ENCODE peak calls at places on chromosomes 16 and 17, in six cellular contexts. One of them, this sample, is unnamed.

GRCh38 chr17:29891131-29891530 is 38.9 kb downstream of the SSH2 start:
- DNase-seq in astrocyte of the cerebellum: no peak
- DNase-seq in stimulated activated CD8-positive, alpha-beta memory T cell treated with anti-CD3 and anti-CD28 coated beads, Interleukin-12 subunit alpha, Interleukin-12 subunit beta, amount 100 ng/mL, for 4 hours: no peak
- DNase-seq in activated CD4-positive, alpha-beta T cell treated with anti-CD3 and anti-CD28 coated beads, Interleukin-2, amount 50 U/mL, for 1 hour: no peak
- DNase-seq in testis: no peak
- DNase-seq in HCT116: no peak
- DNase-seq in this sample: no peak

GRCh38 chr17:58302919-58303551 is 22.3 kb upstream of the MPO start:
- DNase-seq in astrocyte of the cerebellum: no peak
- DNase-seq in stimulated activated CD8-positive, alpha-beta memory T cell treated with anti-CD3 and anti-CD28 coated beads, Interleukin-12 subunit alpha, Interleukin-12 subunit beta, amount 100 ng/mL, for 4 hours: no peak
- DNase-seq in activated CD4-positive, alpha-beta T cell treated with anti-CD3 and anti-CD28 coated beads, Interleukin-2, amount 50 U/mL, for 1 hour: no peak
- DNase-seq in testis: no peak
- DNase-seq in HCT116: no peak
- DNase-seq in this sample: no peak

GRCh38 chr17:35241520-35241919 is 1.4 kb upstream of the SLFN5 start:
- DNase-seq in astrocyte of the cerebellum: no peak
- DNase-seq in stimulated activated CD8-positive, alpha-beta memory T cell treated with anti-CD3 and anti-CD28 coated beads, Interleukin-12 subunit alpha, Interleukin-12 subunit beta, amount 100 ng/mL, for 4 hours: peak; percentile 17
- DNase-seq in activated CD4-positive, alpha-beta T cell treated with anti-CD3 and anti-CD28 coated beads, Interleukin-2, amount 50 U/mL, for 1 hour: peak; percentile 59
- DNase-seq in testis: no peak
- DNase-seq in HCT116: no peak
- DNase-seq in this sample: no peak

GRCh38 chr17:77208856-77209255 is 68.1 kb downstream of the SEC14L1 start:
- DNase-seq in astrocyte of the cerebellum: no peak
- DNase-seq in stimulated activated CD8-positive, alpha-beta memory T cell treated with anti-CD3 and anti-CD28 coated beads, Interleukin-12 subunit alpha, Interleukin-12 subunit beta, amount 100 ng/mL, for 4 hours: no peak
- DNase-seq in activated CD4-positive, alpha-beta T cell treated with anti-CD3 and anti-CD28 coated beads, Interleukin-2, amount 50 U/mL, for 1 hour: no peak
- DNase-seq in testis: no peak
- DNase-seq in HCT116: no peak
- DNase-seq in this sample: no peak

GRCh38 chr17:44911133-44912001 is 3.9 kb downstream of the GFAP start:
- DNase-seq in astrocyte of the cerebellum: no peak
- DNase-seq in stimulated activated CD8-positive, alpha-beta memory T cell treated with anti-CD3 and anti-CD28 coated beads, Interleukin-12 subunit alpha, Interleukin-12 subunit beta, amount 100 ng/mL, for 4 hours: peak; percentile 4
- DNase-seq in activated CD4-positive, alpha-beta T cell treated with anti-CD3 and anti-CD28 coated beads, Interleukin-2, amount 50 U/mL, for 1 hour: peak; percentile 48
- DNase-seq in testis: peak; percentile 84
- DNase-seq in HCT116: peak; percentile 35
- DNase-seq in this sample: peak; percentile 57

GRCh38 chr17:8862213-8863056 is 5.0 kb downstream of the PIK3R6 start:
- DNase-seq in astrocyte of the cerebellum: no peak
- DNase-seq in stimulated activated CD8-positive, alpha-beta memory T cell treated with anti-CD3 and anti-CD28 coated beads, Interleukin-12 subunit alpha, Interleukin-12 subunit beta, amount 100 ng/mL, for 4 hours: no peak
- DNase-seq in activated CD4-positive, alpha-beta T cell treated with anti-CD3 and anti-CD28 coated beads, Interleukin-2, amount 50 U/mL, for 1 hour: no peak
- DNase-seq in testis: no peak
- DNase-seq in HCT116: no peak
- DNase-seq in this sample: no peak

GRCh38 chr17:18235743-18236256 is 10.4 kb downstream of the LLGL1 start:
- DNase-seq in astrocyte of the cerebellum: no peak
- DNase-seq in stimulated activated CD8-positive, alpha-beta memory T cell treated with anti-CD3 and anti-CD28 coated beads, Interleukin-12 subunit alpha, Interleukin-12 subunit beta, amount 100 ng/mL, for 4 hours: no peak
- DNase-seq in activated CD4-positive, alpha-beta T cell treated with anti-CD3 and anti-CD28 coated beads, Interleukin-2, amount 50 U/mL, for 1 hour: no peak
- DNase-seq in testis: peak; percentile 45
- DNase-seq in HCT116: no peak
- DNase-seq in this sample: no peak

GRCh38 chr16:69371564-69371963 is 14.2 kb downstream of the TERF2 start:
- DNase-seq in astrocyte of the cerebellum: no peak
- DNase-seq in stimulated activated CD8-positive, alpha-beta memory T cell treated with anti-CD3 and anti-CD28 coated beads, Interleukin-12 subunit alpha, Interleukin-12 subunit beta, amount 100 ng/mL, for 4 hours: no peak
- DNase-seq in activated CD4-positive, alpha-beta T cell treated with anti-CD3 and anti-CD28 coated beads, Interleukin-2, amount 50 U/mL, for 1 hour: no peak
- DNase-seq in testis: no peak
- DNase-seq in HCT116: no peak
- DNase-seq in this sample: no peak

GRCh38 chr16:17078950-17079631 is 391.7 kb downstream of the XYLT1 start:
- DNase-seq in astrocyte of the cerebellum: no peak
- DNase-seq in stimulated activated CD8-positive, alpha-beta memory T cell treated with anti-CD3 and anti-CD28 coated beads, Interleukin-12 subunit alpha, Interleukin-12 subunit beta, amount 100 ng/mL, for 4 hours: no peak
- DNase-seq in activated CD4-positive, alpha-beta T cell treated with anti-CD3 and anti-CD28 coated beads, Interleukin-2, amount 50 U/mL, for 1 hour: no peak
- DNase-seq in testis: no peak
- DNase-seq in HCT116: no peak
- DNase-seq in this sample: no peak

GRCh38 chr17:61647044-61647443 is 56.0 kb upstream of the NACA2 start:
- DNase-seq in astrocyte of the cerebellum: peak; percentile 16
- DNase-seq in stimulated activated CD8-positive, alpha-beta memory T cell treated with anti-CD3 and anti-CD28 coated beads, Interleukin-12 subunit alpha, Interleukin-12 subunit beta, amount 100 ng/mL, for 4 hours: no peak
- DNase-seq in activated CD4-positive, alpha-beta T cell treated with anti-CD3 and anti-CD28 coated beads, Interleukin-2, amount 50 U/mL, for 1 hour: no peak
- DNase-seq in testis: no peak
- DNase-seq in HCT116: no peak
- DNase-seq in this sample: no peak

GRCh38 chr17:55699178-55699865 is 23.3 kb downstream of the TMEM100 start:
- DNase-seq in astrocyte of the cerebellum: no peak
- DNase-seq in stimulated activated CD8-positive, alpha-beta memory T cell treated with anti-CD3 and anti-CD28 coated beads, Interleukin-12 subunit alpha, Interleukin-12 subunit beta, amount 100 ng/mL, for 4 hours: no peak
- DNase-seq in activated CD4-positive, alpha-beta T cell treated with anti-CD3 and anti-CD28 coated beads, Interleukin-2, amount 50 U/mL, for 1 hour: no peak
- DNase-seq in testis: no peak
- DNase-seq in HCT116: no peak
- DNase-seq in this sample: no peak

GRCh38 chr16:86362155-86362849 is 148.0 kb upstream of the FOXF1 start:
- DNase-seq in astrocyte of the cerebellum: no peak
- DNase-seq in stimulated activated CD8-positive, alpha-beta memory T cell treated with anti-CD3 and anti-CD28 coated beads, Interleukin-12 subunit alpha, Interleukin-12 subunit beta, amount 100 ng/mL, for 4 hours: no peak
- DNase-seq in activated CD4-positive, alpha-beta T cell treated with anti-CD3 and anti-CD28 coated beads, Interleukin-2, amount 50 U/mL, for 1 hour: no peak
- DNase-seq in testis: no peak
- DNase-seq in HCT116: peak; percentile 46
- DNase-seq in this sample: no peak

GRCh38 chr16:15642557-15643452 is at the start of gene MARF1:
- DNase-seq in astrocyte of the cerebellum: peak; percentile 82
- DNase-seq in stimulated activated CD8-positive, alpha-beta memory T cell treated with anti-CD3 and anti-CD28 coated beads, Interleukin-12 subunit alpha, Interleukin-12 subunit beta, amount 100 ng/mL, for 4 hours: peak; percentile 99
- DNase-seq in activated CD4-positive, alpha-beta T cell treated with anti-CD3 and anti-CD28 coated beads, Interleukin-2, amount 50 U/mL, for 1 hour: peak; percentile 100
- DNase-seq in testis: peak; percentile 98
- DNase-seq in HCT116: peak; percentile 87
- DNase-seq in this sample: peak; percentile 96

GRCh38 chr17:80003969-80004368 is 31.7 kb downstream of the TBC1D16 start:
- DNase-seq in astrocyte of the cerebellum: no peak
- DNase-seq in stimulated activated CD8-positive, alpha-beta memory T cell treated with anti-CD3 and anti-CD28 coated beads, Interleukin-12 subunit alpha, Interleukin-12 subunit beta, amount 100 ng/mL, for 4 hours: no peak
- DNase-seq in activated CD4-positive, alpha-beta T cell treated with anti-CD3 and anti-CD28 coated beads, Interleukin-2, amount 50 U/mL, for 1 hour: no peak
- DNase-seq in testis: no peak
- DNase-seq in HCT116: no peak
- DNase-seq in this sample: no peak

GRCh38 chr17:83192161-83192788 is 112.9 kb downstream of the METRNL start:
- DNase-seq in astrocyte of the cerebellum: no peak
- DNase-seq in stimulated activated CD8-positive, alpha-beta memory T cell treated with anti-CD3 and anti-CD28 coated beads, Interleukin-12 subunit alpha, Interleukin-12 subunit beta, amount 100 ng/mL, for 4 hours: no peak
- DNase-seq in activated CD4-positive, alpha-beta T cell treated with anti-CD3 and anti-CD28 coated beads, Interleukin-2, amount 50 U/mL, for 1 hour: no peak
- DNase-seq in testis: peak; percentile 45
- DNase-seq in HCT116: no peak
- DNase-seq in this sample: no peak

GRCh38 chr16:85460983-85461813 is 151.9 kb upstream of the GSE1 start:
- DNase-seq in astrocyte of the cerebellum: peak; percentile 22
- DNase-seq in stimulated activated CD8-positive, alpha-beta memory T cell treated with anti-CD3 and anti-CD28 coated beads, Interleukin-12 subunit alpha, Interleukin-12 subunit beta, amount 100 ng/mL, for 4 hours: no peak
- DNase-seq in activated CD4-positive, alpha-beta T cell treated with anti-CD3 and anti-CD28 coated beads, Interleukin-2, amount 50 U/mL, for 1 hour: no peak
- DNase-seq in testis: no peak
- DNase-seq in HCT116: no peak
- DNase-seq in this sample: no peak

GRCh38 chr16:35639233-35640205 is 2180.1 kb downstream of the TP53TG3F start:
- DNase-seq in astrocyte of the cerebellum: no peak
- DNase-seq in stimulated activated CD8-positive, alpha-beta memory T cell treated with anti-CD3 and anti-CD28 coated beads, Interleukin-12 subunit alpha, Interleukin-12 subunit beta, amount 100 ng/mL, for 4 hours: no peak
- DNase-seq in activated CD4-positive, alpha-beta T cell treated with anti-CD3 and anti-CD28 coated beads, Interleukin-2, amount 50 U/mL, for 1 hour: no peak
- DNase-seq in testis: no peak
- DNase-seq in HCT116: no peak
- DNase-seq in this sample: no peak

GRCh38 chr16:31265329-31266245 is 5.8 kb downstream of the ITGAM start:
- DNase-seq in astrocyte of the cerebellum: no peak
- DNase-seq in stimulated activated CD8-positive, alpha-beta memory T cell treated with anti-CD3 and anti-CD28 coated beads, Interleukin-12 subunit alpha, Interleukin-12 subunit beta, amount 100 ng/mL, for 4 hours: peak; percentile 58
- DNase-seq in activated CD4-positive, alpha-beta T cell treated with anti-CD3 and anti-CD28 coated beads, Interleukin-2, amount 50 U/mL, for 1 hour: peak; percentile 38
- DNase-seq in testis: no peak
- DNase-seq in HCT116: no peak
- DNase-seq in this sample: no peak

GRCh38 chr17:1109606-1110523 is 69.9 kb downstream of the ABR start:
- DNase-seq in astrocyte of the cerebellum: no peak
- DNase-seq in stimulated activated CD8-positive, alpha-beta memory T cell treated with anti-CD3 and anti-CD28 coated beads, Interleukin-12 subunit alpha, Interleukin-12 subunit beta, amount 100 ng/mL, for 4 hours: no peak
- DNase-seq in activated CD4-positive, alpha-beta T cell treated with anti-CD3 and anti-CD28 coated beads, Interleukin-2, amount 50 U/mL, for 1 hour: no peak
- DNase-seq in testis: no peak
- DNase-seq in HCT116: no peak
- DNase-seq in this sample: no peak

GRCh38 chr17:31095239-31096105 is 695 bp downstream of the NF1 start:
- DNase-seq in astrocyte of the cerebellum: no peak
- DNase-seq in stimulated activated CD8-positive, alpha-beta memory T cell treated with anti-CD3 and anti-CD28 coated beads, Interleukin-12 subunit alpha, Interleukin-12 subunit beta, amount 100 ng/mL, for 4 hours: no peak
- DNase-seq in activated CD4-positive, alpha-beta T cell treated with anti-CD3 and anti-CD28 coated beads, Interleukin-2, amount 50 U/mL, for 1 hour: peak; percentile 19
- DNase-seq in testis: peak; percentile 63
- DNase-seq in HCT116: no peak
- DNase-seq in this sample: no peak

GRCh38 chr16:84851192-84852127 is 31.7 kb downstream of the CRISPLD2 start:
- DNase-seq in astrocyte of the cerebellum: peak; percentile 93
- DNase-seq in stimulated activated CD8-positive, alpha-beta memory T cell treated with anti-CD3 and anti-CD28 coated beads, Interleukin-12 subunit alpha, Interleukin-12 subunit beta, amount 100 ng/mL, for 4 hours: no peak
- DNase-seq in activated CD4-positive, alpha-beta T cell treated with anti-CD3 and anti-CD28 coated beads, Interleukin-2, amount 50 U/mL, for 1 hour: no peak
- DNase-seq in testis: no peak
- DNase-seq in HCT116: no peak
- DNase-seq in this sample: no peak

GRCh38 chr16:70703041-70703834 is 17.4 kb upstream of the MTSS2 start:
- DNase-seq in astrocyte of the cerebellum: peak; percentile 75
- DNase-seq in stimulated activated CD8-positive, alpha-beta memory T cell treated with anti-CD3 and anti-CD28 coated beads, Interleukin-12 subunit alpha, Interleukin-12 subunit beta, amount 100 ng/mL, for 4 hours: no peak
- DNase-seq in activated CD4-positive, alpha-beta T cell treated with anti-CD3 and anti-CD28 coated beads, Interleukin-2, amount 50 U/mL, for 1 hour: no peak
- DNase-seq in testis: no peak
- DNase-seq in HCT116: no peak
- DNase-seq in this sample: no peak

GRCh38 chr17:77995146-77995852 is 36.8 kb downstream of the TNRC6C start:
- DNase-seq in astrocyte of the cerebellum: no peak
- DNase-seq in stimulated activated CD8-positive, alpha-beta memory T cell treated with anti-CD3 and anti-CD28 coated beads, Interleukin-12 subunit alpha, Interleukin-12 subunit beta, amount 100 ng/mL, for 4 hours: no peak
- DNase-seq in activated CD4-positive, alpha-beta T cell treated with anti-CD3 and anti-CD28 coated beads, Interleukin-2, amount 50 U/mL, for 1 hour: peak; percentile 9
- DNase-seq in testis: no peak
- DNase-seq in HCT116: no peak
- DNase-seq in this sample: no peak